ENCODE peak calls at places on chromosomes 16 and 17, in five cellular contexts. R is glutamatergic neuron, J is left ventricle myocardium inferior, I is Calu3, P is left lung. H is an unnamed sample.

GRCh38 chr17:81429353-81429774 is 34.1 kb downstream of the BAHCC1 start:
- DNase-seq in J (peak; percentile 86), R (no peak), I (peak; percentile 88), P (peak; percentile 91), H (no peak)

GRCh38 chr17:33438136-33438535 is 145.0 kb upstream of the ASIC2 start:
- DNase-seq in R (no peak), J (no peak), I (no peak), P (no peak), H (no peak)

GRCh38 chr17:10019941-10020403 is 114.9 kb upstream of the RCVRN start:
- DNase-seq in R (no peak), I (no peak), J (no peak), P (peak; percentile 82), H (no peak)

GRCh38 chr17:64073771-64074703 is 53.6 kb upstream of the ICAM2 start:
- DNase-seq in J (no peak), P (no peak), R (no peak), I (no peak), H (no peak)

GRCh38 chr17:36807496-36808180 is 129.6 kb upstream of the LHX1 start:
- DNase-seq in J (no peak), I (no peak), P (no peak), R (no peak), H (no peak)

GRCh38 chr16:23833960-23834685 is 1.7 kb upstream of the PRKCB start:
- DNase-seq in R (no peak), I (no peak), P (no peak), J (no peak), H (no peak)

GRCh38 chr17:7809086-7809790 is 24.8 kb upstream of the KDM6B start:
- DNase-seq in R (no peak), P (no peak), I (no peak), J (no peak), H (no peak)

GRCh38 chr16:5678371-5678770 is 580.8 kb upstream of the EEF2KMT start:
- DNase-seq in J (no peak), P (no peak), R (no peak), I (no peak), H (no peak)

DNA sequence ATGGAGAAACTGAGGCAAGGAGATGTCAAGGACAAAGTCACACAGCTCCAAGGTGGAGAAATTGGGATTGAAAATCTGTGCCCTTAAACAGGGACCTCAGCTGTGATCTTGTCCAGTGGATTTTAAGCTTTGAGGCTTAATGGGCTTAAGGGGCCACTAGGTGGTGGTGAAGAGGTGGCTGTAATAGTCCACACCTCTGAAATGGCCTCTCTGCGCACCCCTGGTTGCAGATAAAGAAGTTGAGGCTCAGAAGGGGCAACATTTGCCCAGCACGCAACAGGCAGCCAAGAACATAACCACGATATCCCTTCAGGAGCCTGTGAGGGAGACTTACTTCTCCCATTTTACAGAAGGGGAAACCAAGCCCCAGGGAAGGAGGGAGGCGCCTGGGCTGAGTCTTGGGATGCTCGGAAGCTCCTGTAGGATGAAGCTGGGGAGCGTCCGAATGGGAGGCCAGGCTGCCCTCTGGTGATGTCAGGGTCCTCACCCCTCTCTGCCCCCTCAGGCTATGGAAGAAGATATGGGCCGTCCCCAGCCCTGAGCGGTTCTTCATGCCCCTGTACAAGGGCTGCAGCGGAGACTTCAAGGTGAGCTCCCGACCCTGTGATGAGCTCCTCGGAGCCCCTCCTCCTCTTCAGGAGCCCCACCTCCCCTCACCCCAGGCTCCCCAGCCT is 43.7 kb downstream of the IL21R start:
- DNase-seq in I (no peak), P (no peak), R (no peak), J (no peak), H (peak; percentile 65)
- TF ChIP-seq CTCF in I (no peak), P (no peak), R (no peak), J (no peak), H (peak; percentile 11)

DNA sequence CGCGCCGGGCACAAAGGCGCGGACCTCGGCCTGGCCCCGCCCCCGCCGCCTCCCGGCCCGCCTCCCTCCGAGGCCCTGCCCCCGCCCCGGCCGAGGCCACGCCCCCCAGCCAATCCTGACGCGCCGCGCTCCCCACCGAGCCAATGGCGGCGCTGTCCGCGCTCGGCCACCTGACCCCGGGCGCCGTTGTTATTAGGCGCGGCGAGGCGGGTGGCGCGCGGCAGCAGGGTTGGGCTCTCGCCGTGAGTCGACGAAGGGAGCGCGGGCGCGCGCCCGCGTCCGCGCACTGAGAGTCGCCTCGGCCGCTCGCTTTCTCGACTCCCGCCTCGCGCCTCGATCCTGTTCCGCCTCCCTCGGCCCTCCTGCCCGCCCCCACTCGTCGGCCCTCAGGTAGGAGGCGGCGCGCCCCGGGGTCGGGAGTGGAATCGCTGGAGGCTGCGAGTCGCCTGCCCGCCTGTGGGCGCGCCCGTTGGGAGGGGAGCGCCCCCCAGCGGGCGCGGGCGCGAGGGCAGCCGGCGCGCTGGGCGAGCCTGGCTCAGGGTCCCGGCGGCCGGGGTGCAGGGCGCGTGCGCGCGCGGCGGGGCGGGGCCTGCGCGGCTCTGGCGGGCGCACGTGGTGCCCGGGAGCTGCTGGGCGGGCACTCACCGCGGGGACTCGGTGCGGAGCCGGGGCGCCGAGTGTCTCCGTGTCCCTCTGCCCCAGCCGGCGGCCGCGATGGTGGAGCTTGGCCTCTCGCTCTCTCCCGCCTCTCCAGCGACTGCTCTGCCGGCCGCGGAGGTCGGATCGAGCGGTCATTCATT is 405 bp upstream of the CBLN1 start:
- DNase-seq in I (no peak), R (peak; percentile 98), J (peak; percentile 83), P (peak; percentile 90), H (no peak)
- TF ChIP-seq CTCF in I (no peak), R (peak; percentile 82), J (peak; percentile 45), P (no peak), H (peak; percentile 67)

GRCh38 chr16:28000314-28000713 is 63.2 kb downstream of the GSG1L start:
- DNase-seq in I (no peak), P (no peak), J (no peak), R (no peak), H (no peak)
- TF ChIP-seq CTCF in I (no peak), P (no peak), J (no peak), R (no peak), H (no peak)

DNA sequence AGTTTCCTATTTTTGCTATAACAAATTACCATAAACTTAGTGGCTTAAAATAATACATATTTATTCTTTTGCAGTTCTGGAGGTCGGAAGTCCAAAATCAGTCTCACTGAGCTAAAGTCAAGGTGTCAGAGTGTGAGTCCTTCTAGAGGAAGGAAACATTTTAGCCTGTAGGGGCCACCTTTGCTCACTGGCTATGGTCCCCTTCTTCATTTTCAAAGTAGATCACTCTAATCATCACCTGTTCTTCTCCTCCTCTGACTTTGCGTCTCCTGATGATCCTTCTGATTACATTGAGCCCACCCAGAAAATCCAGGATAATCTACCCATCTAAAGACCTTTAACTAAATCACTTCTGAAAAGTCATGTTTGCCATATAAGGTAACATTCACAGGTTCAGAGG is 534.4 kb upstream of the SALL1 start:
- DNase-seq in J (no peak), P (no peak), R (no peak), I (no peak), H (no peak)
- TF ChIP-seq CTCF in J (no peak), P (no peak), R (no peak), I (no peak), H (no peak)

GRCh38 chr17:50380369-50381259 is 7.6 kb downstream of the EME1 start:
- DNase-seq in J (no peak), P (no peak), I (no peak), R (no peak), H (peak; percentile 47)
- TF ChIP-seq CTCF in J (no peak), P (no peak), I (no peak), R (no peak), H (peak; percentile 34)

H was measured in chondrocyte.